ENCODE peak calls at places on chromosomes 5 and 9, in four cellular contexts. One of them, this sample, is unnamed.

GRCh38 chr9:6575324-6575758 is 70.2 kb downstream of the GLDC start:
- DNase-seq in PC-9: no peak
- DNase-seq in ovary: no peak
- DNase-seq in psoas muscle: no peak
- DNase-seq in this sample: no peak

GRCh38 chr5:53323943-53324642 is 156.3 kb upstream of the FST start:
- DNase-seq in PC-9: peak
- DNase-seq in ovary: no peak
- DNase-seq in psoas muscle: no peak
- DNase-seq in this sample: no peak

GRCh38 chr5:177984565-177985166 is 11.4 kb downstream of the PROP1 start:
- DNase-seq in PC-9: no peak
- DNase-seq in ovary: no peak
- DNase-seq in psoas muscle: no peak
- DNase-seq in this sample: no peak

GRCh38 chr9:86246752-86247161 is 12.7 kb downstream of the C9orf153 start:
- DNase-seq in PC-9: no peak
- DNase-seq in ovary: no peak
- DNase-seq in psoas muscle: no peak
- DNase-seq in this sample: no peak

GRCh38 chr9:26744362-26744965 is 148.1 kb downstream of the CAAP1 start:
- DNase-seq in PC-9: no peak
- DNase-seq in ovary: no peak
- DNase-seq in psoas muscle: no peak
- DNase-seq in this sample: no peak

GRCh38 chr9:12880406-12881016 is 105.7 kb downstream of the LURAP1L start:
- DNase-seq in PC-9: no peak
- DNase-seq in ovary: no peak
- DNase-seq in psoas muscle: no peak
- DNase-seq in this sample: no peak

GRCh38 chr5:14405267-14405666 is 176.3 kb upstream of the OTULINL start:
- DNase-seq in PC-9: peak
- DNase-seq in ovary: no peak
- DNase-seq in psoas muscle: no peak
- DNase-seq in this sample: no peak

GRCh38 chr5:57538341-57538955 is 55.8 kb upstream of the ACTBL2 start:
- DNase-seq in PC-9: peak
- DNase-seq in ovary: no peak
- DNase-seq in psoas muscle: no peak
- DNase-seq in this sample: no peak

GRCh38 chr5:173303878-173304590 is 24.2 kb downstream of the STC2 start:
- DNase-seq in PC-9: peak
- DNase-seq in ovary: no peak
- DNase-seq in psoas muscle: no peak
- DNase-seq in this sample: no peak

GRCh38 chr9:88339322-88339721 is 48.9 kb upstream of the SPIN1 start:
- DNase-seq in PC-9: no peak
- DNase-seq in ovary: no peak
- DNase-seq in psoas muscle: no peak
- DNase-seq in this sample: no peak

GRCh38 chr9:89153618-89154017 is 25.0 kb downstream of the SHC3 start:
- DNase-seq in PC-9: peak
- DNase-seq in ovary: no peak
- DNase-seq in psoas muscle: peak
- DNase-seq in this sample: no peak

GRCh38 chr5:104347119-104347708 is 784.6 kb upstream of the NUDT12 start:
- DNase-seq in PC-9: no peak
- DNase-seq in ovary: no peak
- DNase-seq in psoas muscle: no peak
- DNase-seq in this sample: no peak

GRCh38 chr9:27053369-27054057 is 48.0 kb upstream of the LRRC19 start:
- DNase-seq in PC-9: no peak
- DNase-seq in ovary: no peak
- DNase-seq in psoas muscle: no peak
- DNase-seq in this sample: no peak

GRCh38 chr5:180463216-180463900 is 30.8 kb upstream of the CNOT6 start:
- DNase-seq in PC-9: no peak
- DNase-seq in ovary: no peak
- DNase-seq in psoas muscle: no peak
- DNase-seq in this sample: no peak

GRCh38 chr5:3612561-3613175 is 17.0 kb downstream of the IRX1 start:
- DNase-seq in PC-9: no peak
- DNase-seq in ovary: no peak
- DNase-seq in psoas muscle: no peak
- DNase-seq in this sample: no peak

GRCh38 chr5:64285188-64286130 is 119.8 kb downstream of the RNF180 start:
- DNase-seq in PC-9: no peak
- DNase-seq in ovary: no peak
- DNase-seq in psoas muscle: no peak
- DNase-seq in this sample: no peak

GRCh38 chr5:169011009-169011408 is 289.9 kb downstream of the SLIT3 start:
- DNase-seq in PC-9: no peak
- DNase-seq in ovary: no peak
- DNase-seq in psoas muscle: no peak
- DNase-seq in this sample: no peak

GRCh38 chr5:141634720-141635119 is 1.9 kb downstream of the HDAC3 start:
- DNase-seq in PC-9: no peak
- DNase-seq in ovary: no peak
- DNase-seq in psoas muscle: no peak
- DNase-seq in this sample: no peak

GRCh38 chr5:171647043-171647899 is 138.3 kb upstream of the SMIM23 start:
- DNase-seq in PC-9: peak
- DNase-seq in ovary: no peak
- DNase-seq in psoas muscle: no peak
- DNase-seq in this sample: no peak

GRCh38 chr9:97703437-97704326 is 6.5 kb upstream of the XPA start:
- DNase-seq in PC-9: peak
- DNase-seq in ovary: no peak
- DNase-seq in psoas muscle: no peak
- DNase-seq in this sample: no peak

GRCh38 chr5:95422842-95423241 is 31.7 kb downstream of the FAM81B start:
- DNase-seq in PC-9: no peak
- DNase-seq in ovary: no peak
- DNase-seq in psoas muscle: no peak
- DNase-seq in this sample: no peak

DNA sequence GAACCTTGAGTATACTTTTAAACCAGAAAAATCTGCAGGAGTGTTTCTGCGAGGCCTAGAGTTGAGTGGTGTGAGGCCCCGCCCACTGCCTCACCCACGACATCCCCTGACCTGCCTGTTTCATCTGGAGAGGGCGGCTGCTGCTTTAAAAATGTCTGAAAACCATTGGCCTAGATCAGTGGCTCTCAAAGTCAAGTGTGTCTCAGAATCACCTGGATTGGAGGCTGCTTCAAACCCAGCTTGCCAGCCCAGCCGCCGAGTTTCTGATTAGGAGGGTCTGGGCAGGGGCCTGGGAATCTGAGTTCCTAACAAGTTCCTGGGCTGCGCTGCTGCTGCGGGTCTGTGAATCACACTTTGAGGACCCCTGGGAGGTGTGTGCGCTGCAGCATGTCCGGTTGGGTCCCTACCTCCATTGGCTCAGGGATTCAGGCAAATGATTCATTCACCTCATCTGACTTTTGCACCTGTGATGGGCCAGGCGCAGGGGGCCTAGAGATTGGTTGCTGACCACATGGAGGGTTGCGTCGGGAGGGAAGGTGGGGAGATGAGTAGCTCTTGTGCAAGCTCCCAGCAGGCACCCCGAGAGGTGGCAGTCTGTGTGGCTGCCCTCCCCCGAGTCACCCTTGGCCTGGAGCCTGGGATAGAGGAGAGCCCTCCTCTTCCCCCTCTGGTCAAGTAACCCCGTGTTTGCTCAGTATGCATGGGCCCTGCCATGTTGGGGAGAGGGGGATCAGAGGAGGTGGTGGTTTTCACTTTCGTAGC is 27.6 kb upstream of the HMCN2 start:
- DNase-seq in PC-9: no peak
- DNase-seq in ovary: no peak
- DNase-seq in psoas muscle: no peak
- DNase-seq in this sample: peak
- H3K27ac ChIP-seq in PC-9: no peak
- H3K27ac ChIP-seq in ovary: no peak
- H3K27ac ChIP-seq in psoas muscle: no peak
- H3K27ac ChIP-seq in this sample: no peak

DNA sequence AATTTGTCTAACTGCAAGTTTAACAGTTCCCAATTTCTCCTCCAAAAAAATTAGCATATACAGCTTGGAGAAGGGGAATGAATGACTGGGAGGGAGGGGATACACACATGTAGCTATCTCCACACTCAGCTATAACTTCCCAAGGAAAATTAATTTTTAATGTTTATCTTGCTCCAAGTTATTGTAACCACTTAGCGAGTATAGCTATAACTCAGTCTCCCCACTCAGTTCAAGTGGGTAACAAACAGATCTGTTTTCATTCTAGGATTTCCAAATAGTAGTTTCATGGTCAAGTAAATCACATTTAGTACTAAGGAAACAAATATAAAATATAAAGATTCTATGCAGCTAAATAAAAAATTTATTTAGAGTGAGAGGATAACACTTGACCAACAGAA is 10.0 kb upstream of the NFIB start:
- DNase-seq in PC-9: no peak
- DNase-seq in ovary: no peak
- DNase-seq in psoas muscle: no peak
- DNase-seq in this sample: no peak
- H3K27ac ChIP-seq in PC-9: no peak
- H3K27ac ChIP-seq in ovary: no peak
- H3K27ac ChIP-seq in psoas muscle: peak
- H3K27ac ChIP-seq in this sample: no peak

DNA sequence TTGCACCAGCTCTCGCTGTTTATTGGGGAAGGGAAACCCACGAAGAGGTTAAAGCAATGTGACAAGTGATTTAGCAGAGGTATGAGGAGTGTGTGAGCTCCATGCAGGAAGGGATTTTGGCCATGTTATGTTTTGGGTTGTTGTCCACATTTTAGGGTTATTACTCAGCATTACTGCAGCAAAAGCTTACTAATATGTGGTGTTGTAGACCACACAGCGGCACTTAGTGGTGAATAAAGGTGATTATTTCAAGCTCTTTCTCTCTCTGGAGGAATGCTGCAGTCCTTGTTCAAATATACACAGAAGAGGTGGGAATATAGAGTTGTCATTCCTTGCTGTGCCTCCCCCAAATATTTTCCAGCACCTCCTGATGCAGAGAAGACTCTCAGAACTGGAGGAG is 29.7 kb upstream of the AKNA start:
- DNase-seq in PC-9: no peak
- DNase-seq in ovary: no peak
- DNase-seq in psoas muscle: no peak
- DNase-seq in this sample: no peak
- H3K27ac ChIP-seq in PC-9: no peak
- H3K27ac ChIP-seq in ovary: no peak
- H3K27ac ChIP-seq in psoas muscle: no peak
- H3K27ac ChIP-seq in this sample: no peak

GRCh38 chr9:32566770-32567169 is 6.2 kb downstream of the NDUFB6 start:
- DNase-seq in PC-9: no peak
- DNase-seq in ovary: no peak
- DNase-seq in psoas muscle: no peak
- DNase-seq in this sample: no peak
- H3K27ac ChIP-seq in PC-9: no peak
- H3K27ac ChIP-seq in ovary: no peak
- H3K27ac ChIP-seq in psoas muscle: no peak
- H3K27ac ChIP-seq in this sample: no peak

DNA sequence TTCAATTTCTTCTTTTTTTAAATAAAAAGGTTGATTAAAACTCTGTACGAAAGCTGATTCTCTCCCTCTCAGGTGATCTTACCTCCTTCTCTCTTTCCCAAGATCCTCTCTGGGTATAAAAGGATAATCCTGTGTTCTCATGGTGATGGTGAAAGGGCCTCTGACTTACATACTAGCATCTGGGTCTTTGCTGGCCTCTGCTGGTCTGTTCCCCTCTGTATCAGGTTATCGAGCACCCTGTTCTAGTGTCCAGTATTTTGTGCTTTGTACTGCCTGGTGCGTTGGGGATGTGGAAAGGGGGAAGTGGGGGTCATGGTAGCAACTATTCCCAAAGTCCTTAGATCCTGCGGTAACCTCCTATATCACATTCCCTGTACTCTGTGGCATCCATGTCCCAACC is 328.9 kb downstream of the NR2F1-AS1 start:
- DNase-seq in PC-9: no peak
- DNase-seq in ovary: no peak
- DNase-seq in psoas muscle: no peak
- DNase-seq in this sample: no peak
- H3K27ac ChIP-seq in PC-9: no peak
- H3K27ac ChIP-seq in ovary: no peak
- H3K27ac ChIP-seq in psoas muscle: no peak
- H3K27ac ChIP-seq in this sample: no peak